ENCODE peak calls at places on chromosomes 2 and 18, in ten cellular contexts. A is Calu3; H is iris pigment epithelial cell; G is H7; I is AG04449; C is stimulated activated CD8-positive, alpha-beta memory T cell treated with anti-CD3 and anti-CD28 coated beads, Interleukin-7, amount 100 ng/mL, for 1 hour; N is activated CD8-positive, alpha-beta T cell treated with anti-CD3 and anti-CD28 coated beads for 36 hours; Z is frontal cortex; W is T-helper 1 cell; L is activated CD4-positive, alpha-beta T cell treated with anti-CD3 and anti-CD28 coated beads, Interleukin-2, amount 10 ng/mL, durations not matched to agents 24 days and 14 days. E is an unnamed sample.

GRCh38 chr18:54734059-54734458 is 94.2 kb upstream of the RAB27B start:
- DNase-seq in W (no peak), A (peak; percentile 36), N (no peak), G (no peak), I (peak; percentile 74), C (no peak), Z (no peak), H (peak; percentile 98), L (no peak), E (no peak)

GRCh38 chr2:47297767-47298401 is 105.1 kb upstream of the MSH2 start:
- DNase-seq in H (no peak), W (no peak), C (no peak), L (no peak), I (no peak), G (no peak), A (no peak), Z (no peak), N (no peak), E (no peak)

GRCh38 chr2:152542995-152543481 is 174.2 kb downstream of the PRPF40A start:
- DNase-seq in A (no peak), H (peak; percentile 96), G (no peak), I (peak; percentile 80), Z (peak; percentile 5), N (no peak), W (no peak), C (no peak), L (no peak), E (no peak)

GRCh38 chr18:47915930-47916329 is 14.5 kb downstream of the SMAD2 start:
- DNase-seq in L (no peak), I (no peak), Z (no peak), G (no peak), H (no peak), C (no peak), W (no peak), N (no peak), A (no peak), E (no peak)

GRCh38 chr2:201909961-201910361 is 103.6 kb downstream of the CDK15 start:
- DNase-seq in L (peak; percentile 64), H (peak; percentile 82), W (no peak), I (no peak), A (no peak), N (peak; percentile 23), C (no peak), G (no peak), Z (no peak), E (no peak)

GRCh38 chr2:70084973-70085710 is 2.1 kb upstream of the PCBP1 start:
- DNase-seq in H (no peak), L (peak; percentile 83), G (peak; percentile 87), C (peak; percentile 41), Z (no peak), I (no peak), A (no peak), W (peak; percentile 51), N (peak; percentile 75), E (peak; percentile 62)

GRCh38 chr18:79508565-79509535 is 113.1 kb downstream of the NFATC1 start:
- DNase-seq in G (peak; percentile 50), N (peak; percentile 1), I (no peak), Z (no peak), W (no peak), A (no peak), C (no peak), H (no peak), L (no peak), E (no peak)

GRCh38 chr18:12398625-12399024 is 9.1 kb upstream of the PRELID3A start:
- DNase-seq in G (no peak), H (no peak), W (no peak), L (no peak), C (no peak), A (no peak), I (no peak), Z (no peak), N (no peak), E (no peak)

GRCh38 chr18:9943311-9943710 is 29.5 kb downstream of the VAPA start:
- DNase-seq in G (no peak), W (no peak), N (no peak), L (no peak), A (no peak), I (no peak), Z (no peak), C (no peak), H (no peak), E (no peak)

GRCh38 chr2:161245237-161245505 is 63.1 kb upstream of the PSMD14 start:
- DNase-seq in L (no peak), I (no peak), G (no peak), A (no peak), N (no peak), Z (no peak), W (no peak), C (no peak), H (no peak), E (no peak)

GRCh38 chr2:101766337-101766736 is 68.8 kb downstream of the MAP4K4 start:
- DNase-seq in I (no peak), L (no peak), H (no peak), Z (no peak), W (no peak), G (no peak), A (no peak), C (no peak), N (no peak), E (no peak)

GRCh38 chr18:75211002-75211621 is 515 bp downstream of the TSHZ1 start:
- DNase-seq in C (no peak), L (peak; percentile 80), W (peak; percentile 19), N (peak; percentile 47), Z (peak; percentile 56), A (no peak), I (no peak), G (peak; percentile 81), H (peak; percentile 41), E (no peak)

GRCh38 chr2:110872521-110872920 is 140.1 kb downstream of the ACOXL start:
- DNase-seq in A (no peak), H (no peak), C (no peak), N (no peak), G (peak; percentile 29), L (peak; percentile 53), Z (no peak), I (no peak), W (no peak), E (no peak)

GRCh38 chr2:38720613-38721241 is 30.4 kb downstream of the SRSF7 start:
- DNase-seq in I (peak; percentile 59), A (peak; percentile 64), H (peak; percentile 100), C (no peak), G (no peak), Z (no peak), N (peak; percentile 42), W (no peak), L (no peak), E (peak; percentile 78)

GRCh38 chr2:200305797-200306718 is at the start of gene SPATS2L:
- DNase-seq in Z (peak; percentile 79), N (peak; percentile 67), L (peak; percentile 88), I (no peak), G (peak; percentile 55), W (peak; percentile 28), H (peak; percentile 81), C (no peak), A (peak; percentile 77), E (peak; percentile 59)

GRCh38 chr2:203873461-203873860 is 5.9 kb downstream of the CTLA4 start:
- DNase-seq in L (peak; percentile 79), W (no peak), Z (no peak), A (no peak), H (no peak), N (peak; percentile 46), I (no peak), G (no peak), C (no peak), E (no peak)

GRCh38 chr2:96146881-96147592 is 1.8 kb upstream of the DUSP2 start:
- DNase-seq in L (peak; percentile 79), I (no peak), H (no peak), A (no peak), C (no peak), W (no peak), N (no peak), Z (no peak), G (peak; percentile 39), E (no peak)

GRCh38 chr18:1392865-1393734 is 488.4 kb downstream of the ADCYAP1 start:
- DNase-seq in L (no peak), A (no peak), N (no peak), H (no peak), G (no peak), W (no peak), I (no peak), C (no peak), Z (no peak), E (no peak)

GRCh38 chr2:109437325-109438090 is 176.3 kb downstream of the SEPTIN10 start:
- DNase-seq in Z (no peak), H (no peak), L (no peak), W (no peak), C (no peak), A (no peak), I (no peak), N (no peak), G (no peak), E (no peak)

GRCh38 chr2:227324671-227325055 is 388 bp upstream of the MFF start:
- DNase-seq in H (peak; percentile 22), I (no peak), C (no peak), W (peak; percentile 2), G (peak; percentile 49), N (no peak), L (peak; percentile 76), Z (peak; percentile 65), A (peak; percentile 12), E (peak; percentile 35)

GRCh38 chr2:129888896-129889295 is 90.6 kb upstream of the RAB6C start:
- DNase-seq in W (no peak), Z (no peak), C (no peak), L (no peak), G (no peak), A (no peak), N (no peak), H (peak; percentile 5), I (peak; percentile 4), E (no peak)

GRCh38 chr2:3604207-3604877 is 9.4 kb downstream of the COLEC11 start:
- DNase-seq in Z (no peak), W (no peak), G (peak; percentile 41), N (no peak), C (no peak), H (no peak), L (no peak), I (no peak), A (no peak), E (peak; percentile 67)

GRCh38 chr2:134362751-134363150 is 108.9 kb downstream of the MGAT5 start:
- DNase-seq in C (no peak), H (no peak), A (no peak), W (no peak), N (no peak), L (no peak), Z (no peak), I (no peak), G (no peak), E (no peak)

GRCh38 chr2:204024906-204025475 is 88.4 kb downstream of the ICOS start:
- DNase-seq in G (no peak), I (no peak), C (no peak), Z (no peak), H (no peak), A (no peak), L (no peak), W (no peak), N (no peak), E (no peak)

GRCh38 chr2:156553714-156554442 is 117.7 kb downstream of the GPD2 start:
- DNase-seq in C (no peak), H (no peak), L (no peak), N (no peak), Z (no peak), A (no peak), W (no peak), G (no peak), I (no peak), E (no peak)

GRCh38 chr2:37831081-37831780 is 93.9 kb upstream of the RMDN2 start:
- DNase-seq in A (no peak), W (no peak), L (no peak), I (no peak), Z (no peak), H (no peak), N (no peak), C (no peak), G (no peak), E (no peak)

GRCh38 chr2:62202019-62202722 is 6.3 kb downstream of the B3GNT2 start:
- DNase-seq in A (no peak), Z (no peak), G (no peak), C (no peak), W (no peak), I (no peak), L (peak; percentile 67), N (peak; percentile 45), H (no peak), E (no peak)

GRCh38 chr2:231046908-231047269 is 9.6 kb downstream of the C2orf72 start:
- DNase-seq in Z (no peak), G (no peak), H (no peak), A (no peak), L (no peak), N (no peak), C (no peak), W (no peak), I (no peak), E (no peak)

E was measured in cerebellum.